ENCODE peak calls at places on chromosomes 6 and 20, in seven cellular contexts. Y, O, I, R, V, P and B are unnamed samples.

GRCh38 chr6:168873266-168873665 is 380.4 kb downstream of the THBS2 start:
- DNase-seq in Y (no peak), O (no peak), I (no peak), R (no peak), V (no peak), P (no peak), B (no peak)

GRCh38 chr20:62772103-62772611 is 24.1 kb upstream of the MRGBP start:
- DNase-seq in Y (no peak), O (no peak), I (no peak), R (no peak), V (no peak), P (no peak), B (no peak)

GRCh38 chr20:35271073-35271882 is 6.6 kb downstream of the MMP24OS start:
- DNase-seq in Y (no peak), O (no peak), I (no peak), R (no peak), V (no peak), P (no peak), B (no peak)

GRCh38 chr6:95856876-95857364 is 158.9 kb upstream of the FUT9 start:
- DNase-seq in Y (no peak), O (no peak), I (no peak), R (no peak), V (no peak), P (no peak), B (no peak)

GRCh38 chr6:104625536-104625935 is 234.2 kb downstream of the HACE1 start:
- DNase-seq in Y (no peak), O (peak), I (peak), R (no peak), V (no peak), P (peak), B (no peak)

GRCh38 chr6:72048080-72048479 is 161.7 kb downstream of the RIMS1 start:
- DNase-seq in Y (no peak), O (no peak), I (no peak), R (no peak), V (no peak), P (no peak), B (no peak)

GRCh38 chr6:106114492-106114891 is 28.4 kb downstream of the PRDM1 start:
- DNase-seq in Y (no peak), O (no peak), I (no peak), R (no peak), V (no peak), P (no peak), B (no peak)

GRCh38 chr20:48763183-48764030 is 64.4 kb downstream of the PREX1 start:
- DNase-seq in Y (no peak), O (no peak), I (no peak), R (peak), V (no peak), P (no peak), B (no peak)

GRCh38 chr20:62066983-62067433 is 1.3 kb upstream of the TAF4 start:
- DNase-seq in Y (no peak), O (no peak), I (no peak), R (no peak), V (no peak), P (no peak), B (peak)

GRCh38 chr6:139679516-139680179 is 305.2 kb upstream of the CITED2 start:
- DNase-seq in Y (no peak), O (peak), I (no peak), R (no peak), V (no peak), P (peak), B (no peak)

GRCh38 chr20:23153696-23154341 is 67.7 kb upstream of the CD93 start:
- DNase-seq in Y (no peak), O (no peak), I (no peak), R (no peak), V (no peak), P (no peak), B (no peak)

GRCh38 chr6:56842602-56843475 is 112.1 kb upstream of the BEND6 start:
- DNase-seq in Y (no peak), O (peak), I (peak), R (peak), V (peak), P (peak), B (peak)

GRCh38 chr6:4913705-4914411 is 90.0 kb downstream of the RPP40 start:
- DNase-seq in Y (no peak), O (no peak), I (peak), R (no peak), V (no peak), P (no peak), B (no peak)

GRCh38 chr6:154796484-154796883 is 63.3 kb downstream of the SCAF8 start:
- DNase-seq in Y (no peak), O (no peak), I (no peak), R (no peak), V (no peak), P (no peak), B (no peak)

GRCh38 chr6:154792761-154793160 is 59.5 kb downstream of the SCAF8 start:
- DNase-seq in Y (no peak), O (no peak), I (peak), R (no peak), V (no peak), P (peak), B (no peak)

GRCh38 chr6:154786144-154786868 is 53.1 kb downstream of the SCAF8 start:
- DNase-seq in Y (no peak), O (no peak), I (no peak), R (no peak), V (no peak), P (no peak), B (no peak)

DNA sequence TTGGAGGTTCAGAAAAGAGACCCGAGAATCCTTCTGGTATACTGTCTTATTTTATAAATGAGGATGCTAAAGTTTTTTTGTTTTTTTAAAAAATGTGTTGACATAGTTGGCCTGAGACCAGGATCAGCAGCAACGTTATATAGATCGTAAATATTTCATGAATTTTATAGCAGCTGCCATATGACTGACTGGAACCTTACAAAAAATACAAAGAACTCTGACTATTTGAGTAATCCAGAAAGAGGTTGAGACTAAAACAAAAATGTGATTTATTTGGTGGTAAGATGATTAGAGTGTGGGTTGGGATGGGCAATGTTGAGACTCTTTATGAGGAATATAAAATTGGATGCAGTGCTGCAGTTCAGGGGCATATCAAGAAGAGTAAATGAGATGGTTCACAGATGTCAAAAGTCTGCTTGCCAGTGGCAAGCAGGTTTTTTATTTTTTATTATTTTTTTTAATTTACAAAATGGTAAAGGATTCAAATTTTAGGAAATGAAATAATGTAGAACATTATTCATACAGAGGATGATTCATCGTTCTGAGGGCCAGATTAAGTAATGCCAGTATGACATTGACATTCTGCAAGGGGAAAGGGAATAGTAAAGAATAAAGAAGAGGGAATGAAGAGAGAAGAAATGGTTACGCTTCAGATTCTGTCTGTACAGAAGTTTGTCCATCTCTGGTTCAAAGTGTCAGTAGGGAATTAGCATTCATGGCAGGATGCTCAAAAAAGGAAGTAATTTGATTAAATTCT is 58.5 kb downstream of the SCAF8 start:
- DNase-seq in Y (no peak), O (no peak), I (no peak), R (no peak), V (no peak), P (no peak), B (no peak)
- H3K27ac ChIP-seq in Y (no peak), O (no peak), I (no peak), R (no peak), V (no peak), P (no peak), B (no peak)

DNA sequence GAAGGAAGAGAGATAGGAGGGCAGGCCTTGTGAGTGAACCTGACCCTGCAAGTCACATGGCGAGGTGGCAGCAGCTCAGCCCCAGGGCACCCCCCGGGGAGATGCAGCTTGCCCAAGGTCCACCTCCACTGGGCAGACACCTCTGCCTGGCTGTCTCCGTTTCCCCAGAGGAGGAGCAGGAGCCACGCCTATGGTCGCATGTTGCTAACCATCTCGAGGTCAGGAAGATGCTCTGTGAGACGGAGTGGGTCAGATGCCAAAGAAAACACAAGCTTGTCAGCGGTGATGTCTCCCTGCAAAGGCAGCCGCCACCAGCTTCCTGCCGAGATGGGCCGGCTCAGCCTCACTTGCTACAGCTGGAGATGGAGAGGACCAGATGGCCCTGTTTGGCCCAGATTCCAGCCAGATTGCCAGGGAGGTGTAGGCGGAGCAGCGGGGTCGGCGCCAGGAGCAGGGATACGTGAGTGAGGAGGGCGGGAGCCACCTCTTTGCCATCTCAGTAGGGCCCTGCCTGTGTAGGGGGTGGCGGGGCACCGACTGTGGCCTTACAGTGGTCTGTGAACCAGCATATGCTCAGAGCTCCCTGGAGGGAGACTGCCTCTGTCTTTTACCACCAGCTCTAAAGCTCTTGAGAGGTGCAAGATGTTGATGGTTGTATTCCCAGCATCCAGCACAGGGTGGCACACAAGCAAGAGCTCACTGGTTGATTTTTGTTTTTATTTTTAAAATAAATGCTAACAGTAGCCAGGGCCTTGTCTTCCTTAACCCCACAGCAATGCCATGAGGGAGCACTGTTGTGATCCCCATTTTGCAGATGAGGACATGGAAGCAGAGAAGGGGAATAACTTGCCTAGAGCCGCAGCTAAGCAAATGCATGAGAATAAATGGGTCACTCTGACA is 42.9 kb upstream of the FAM83D start:
- DNase-seq in Y (no peak), O (no peak), I (no peak), R (peak), V (peak), P (peak), B (no peak)
- TF ChIP-seq CTCF in Y (no peak), O (no peak), I (no peak), R (no peak), V (no peak), P (no peak), B (no peak)

DNA sequence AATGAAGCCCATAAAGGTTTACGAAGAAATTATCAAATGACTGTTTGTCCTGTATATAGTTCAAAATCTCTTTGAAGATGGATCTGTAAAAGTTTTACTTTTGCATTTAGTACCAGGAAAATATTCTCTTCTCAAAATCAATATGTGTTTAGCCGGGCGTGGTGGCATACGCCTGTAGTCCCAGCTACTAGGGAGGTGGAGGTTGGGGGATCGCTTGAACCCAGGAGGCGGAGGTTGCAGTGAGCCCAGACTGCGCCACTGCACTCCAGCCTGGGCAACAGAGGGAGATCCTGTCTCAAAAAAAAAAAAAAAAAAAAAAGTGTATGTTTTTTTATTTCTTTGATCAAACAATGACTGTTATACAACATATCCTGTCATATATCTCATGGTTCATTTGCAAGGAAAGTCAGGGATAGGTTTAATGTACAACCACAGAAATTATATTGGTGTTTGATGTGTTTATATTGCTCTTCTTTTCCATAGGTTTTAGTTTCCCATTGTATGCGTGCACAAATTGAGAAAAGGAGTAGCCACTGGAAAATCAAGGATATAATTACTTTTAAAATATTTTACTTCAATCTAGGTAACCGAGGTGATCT is 40.1 kb downstream of the SOX4 start:
- DNase-seq in Y (no peak), O (no peak), I (no peak), R (no peak), V (no peak), P (no peak), B (no peak)
- H3K27ac ChIP-seq in Y (no peak), O (peak), I (peak), R (no peak), V (no peak), P (peak), B (no peak)

DNA sequence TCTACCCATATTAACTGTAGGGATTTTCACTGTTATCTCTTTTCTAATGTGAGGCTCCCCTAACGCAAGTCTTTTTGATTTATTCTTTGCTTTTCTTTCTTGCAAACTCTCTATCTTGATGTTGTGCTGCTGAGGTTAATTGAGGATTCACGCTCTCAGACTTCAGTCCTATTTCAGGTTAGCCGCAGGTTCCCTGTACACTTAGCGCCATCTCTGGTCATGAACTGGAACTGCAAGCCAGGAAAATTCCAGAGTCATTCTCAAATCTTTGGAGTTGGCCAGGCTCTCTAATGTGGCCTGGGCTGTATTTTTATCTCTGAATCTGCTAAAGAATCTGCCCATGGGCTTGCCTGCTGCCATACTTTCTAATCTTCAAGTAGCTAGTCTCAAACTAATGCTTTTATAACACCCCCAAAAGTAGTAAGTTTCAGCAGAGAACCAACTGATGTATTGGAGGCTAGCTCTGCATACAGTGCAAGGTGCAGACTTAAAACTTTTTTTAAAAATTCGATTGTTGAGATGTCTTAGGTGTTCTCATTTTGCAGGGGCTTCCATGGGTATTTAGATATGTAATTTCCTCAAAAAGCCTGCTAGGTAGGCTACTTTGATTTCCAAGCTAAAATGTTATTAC is 91.1 kb upstream of the OPRM1 start:
- DNase-seq in Y (no peak), O (peak), I (no peak), R (no peak), V (no peak), P (peak), B (no peak)
- TF ChIP-seq CTCF in Y (peak), O (peak), I (peak), R (peak), V (peak), P (peak), B (peak)

GRCh38 chr6:149897015-149897697 is 757 bp downstream of the RAET1E start:
- DNase-seq in Y (no peak), O (peak), I (peak), R (peak), V (peak), P (peak), B (peak)
- H3K27ac ChIP-seq in Y (no peak), O (peak), I (peak), R (peak), V (peak), P (peak), B (peak)

DNA sequence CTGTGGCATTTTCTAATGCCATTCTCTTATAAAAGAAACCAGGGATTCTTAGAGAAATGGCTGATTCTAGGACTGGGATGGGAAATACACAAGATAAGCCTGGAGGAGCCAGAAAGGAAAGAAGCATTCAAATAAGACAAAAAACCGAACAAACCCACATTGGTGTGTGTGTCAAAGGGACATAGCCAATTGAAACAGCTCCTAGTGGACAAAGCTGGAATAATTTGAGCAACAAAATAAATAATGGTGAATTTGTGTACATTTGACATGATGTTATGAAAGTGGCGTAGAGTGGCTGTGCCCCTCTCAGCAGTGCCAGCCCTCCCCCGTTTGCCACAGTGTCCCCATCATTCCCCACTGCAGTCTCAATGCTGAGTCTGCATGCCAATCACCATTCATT is 55.5 kb downstream of the B3GAT2 start:
- DNase-seq in Y (no peak), O (peak), I (no peak), R (no peak), V (no peak), P (no peak), B (no peak)
- TF ChIP-seq CTCF in Y (no peak), O (no peak), I (peak), R (no peak), V (no peak), P (peak), B (no peak)

DNA sequence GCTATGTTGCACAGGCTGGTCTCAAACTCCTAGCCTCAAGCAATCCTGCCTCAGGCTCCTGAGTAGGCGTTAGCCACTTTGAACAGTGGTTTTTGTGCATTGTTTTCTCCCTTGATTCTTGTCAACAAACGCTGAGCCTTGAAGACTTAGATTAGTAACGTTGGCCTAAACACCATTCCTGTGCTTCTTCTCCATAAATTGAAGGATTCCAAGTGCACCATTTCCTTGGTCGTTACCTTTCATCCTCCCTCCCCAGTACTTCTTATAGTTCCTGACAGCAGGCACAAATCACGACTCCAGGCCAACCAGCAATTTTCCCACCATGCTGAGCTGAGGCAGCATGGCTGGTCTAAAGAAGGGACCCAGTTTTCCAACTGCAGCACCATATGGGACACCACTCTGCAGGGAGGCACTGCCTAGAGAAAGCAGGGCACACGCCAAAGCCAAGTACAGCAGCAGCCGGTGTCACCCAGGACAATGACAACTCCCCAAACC is 8.9 kb downstream of the RPS10 start:
- DNase-seq in Y (no peak), O (no peak), I (no peak), R (no peak), V (no peak), P (no peak), B (no peak)
- H3K27ac ChIP-seq in Y (no peak), O (no peak), I (no peak), R (no peak), V (no peak), P (no peak), B (no peak)

GRCh38 chr6:27238010-27238983 is 9.2 kb upstream of the PRSS16 start:
- DNase-seq in Y (no peak), O (peak), I (peak), R (no peak), V (no peak), P (peak), B (no peak)
- TF ChIP-seq CTCF in Y (no peak), O (no peak), I (peak), R (no peak), V (no peak), P (peak), B (no peak)

DNA sequence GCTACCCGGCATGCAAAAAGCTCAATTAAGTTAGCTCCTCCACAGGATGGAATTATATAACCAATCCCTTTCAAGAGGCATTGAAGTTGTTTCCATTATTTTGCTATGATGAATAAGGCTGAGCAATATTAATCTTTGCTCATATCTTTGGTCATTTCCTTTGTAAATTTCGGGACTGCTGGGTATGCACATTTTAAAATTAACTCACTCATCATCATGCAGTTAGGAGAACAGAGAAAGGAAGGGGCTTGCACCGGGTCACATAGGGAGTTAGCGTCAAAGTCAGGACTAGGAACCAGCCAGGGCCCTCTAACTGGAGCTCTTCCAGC is 430 bp upstream of the FAM110A start:
- DNase-seq in Y (no peak), O (no peak), I (peak), R (no peak), V (no peak), P (no peak), B (no peak)
- H3K27ac ChIP-seq in Y (peak), O (peak), I (peak), R (peak), V (peak), P (peak), B (no peak)

DNA sequence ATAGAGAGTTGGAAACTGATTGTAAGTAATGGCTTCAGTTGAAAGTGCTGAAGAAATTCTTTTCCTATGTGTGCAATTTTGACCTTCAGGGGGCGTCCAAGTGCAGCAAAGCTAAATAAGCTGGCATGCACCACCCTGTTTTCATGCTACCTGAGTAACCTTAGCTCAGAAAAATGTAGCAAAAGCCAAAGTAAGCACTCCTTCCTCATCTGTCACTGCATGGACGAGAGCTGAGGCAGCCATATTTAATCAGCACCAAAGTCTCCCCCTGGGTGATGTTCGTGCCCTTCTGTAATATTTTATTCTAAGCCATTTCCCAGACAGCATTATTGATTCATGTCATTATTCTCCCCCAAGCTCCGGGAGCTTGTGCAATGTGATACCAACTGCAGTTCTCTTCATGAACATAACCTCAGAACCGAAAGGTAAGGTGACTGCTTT is 123.1 kb downstream of the RPS12 start:
- DNase-seq in Y (no peak), O (peak), I (peak), R (no peak), V (no peak), P (peak), B (no peak)
- TF ChIP-seq CTCF in Y (no peak), O (peak), I (peak), R (peak), V (peak), P (peak), B (no peak)